ENCODE peak calls at places on chromosomes 1 and 21, in six cellular contexts. Q, Z, N, O, X and P are unnamed samples.

GRCh38 chr21:41130883-41131282 is 37.1 kb upstream of the BACE2 start:
- DNase-seq in Q (no peak), Z (no peak), N (no peak), O (no peak), X (no peak), P (no peak)

GRCh38 chr1:87329051-87329755 is 523 bp downstream of the LMO4 start:
- DNase-seq in Q (peak; percentile 62), Z (peak; percentile 29), N (peak; percentile 56), O (peak; percentile 17), X (no peak), P (no peak)

GRCh38 chr1:216528816-216529215 is 105.6 kb upstream of the USH2A start:
- DNase-seq in Q (no peak), Z (no peak), N (no peak), O (no peak), X (no peak), P (no peak)

GRCh38 chr1:197808843-197809242 is 33.6 kb upstream of the DENND1B start:
- DNase-seq in Q (no peak), Z (no peak), N (no peak), O (no peak), X (no peak), P (no peak)

GRCh38 chr1:160544647-160545046 is 21.6 kb upstream of the SLAMF6 start:
- DNase-seq in Q (no peak), Z (peak; percentile 14), N (no peak), O (no peak), X (no peak), P (no peak)

GRCh38 chr21:36706482-36706852 is 7.6 kb downstream of the SIM2 start:
- DNase-seq in Q (no peak), Z (no peak), N (no peak), O (no peak), X (no peak), P (no peak)

GRCh38 chr1:115976900-115977480 is 677 bp downstream of the SLC22A15 start:
- DNase-seq in Q (no peak), Z (no peak), N (no peak), O (no peak), X (no peak), P (no peak)

GRCh38 chr1:15276691-15277090 is 29.7 kb downstream of the FHAD1 start:
- DNase-seq in Q (no peak), Z (no peak), N (no peak), O (no peak), X (no peak), P (no peak)

GRCh38 chr1:235597867-235598553 is 51.6 kb downstream of the GNG4 start:
- DNase-seq in Q (no peak), Z (peak; percentile 65), N (no peak), O (no peak), X (no peak), P (peak; percentile 13)